ENCODE peak calls at places on chromosomes 7 and 10, in seven cellular contexts. L, M, W, B, O, Y and T are unnamed samples.

GRCh38 chr10:43816351-43817321 is 168.0 kb upstream of the ZNF32 start:
- DNase-seq in L (peak), M (peak), W (peak), B (no peak), O (no peak), Y (peak), T (peak)

GRCh38 chr7:2242541-2243482 is 786 bp downstream of the NUDT1 start:
- DNase-seq in L (no peak), M (no peak), W (no peak), B (no peak), O (no peak), Y (no peak), T (no peak)

GRCh38 chr7:116834815-116835533 is 27.4 kb upstream of the CAPZA2 start:
- DNase-seq in L (peak), M (peak), W (peak), B (no peak), O (peak), Y (peak), T (no peak)

GRCh38 chr10:5663692-5664427 is 2.5 kb downstream of the ASB13 start:
- DNase-seq in L (no peak), M (no peak), W (no peak), B (no peak), O (no peak), Y (no peak), T (no peak)

GRCh38 chr10:49679480-49679893 is at the start of gene C10orf53:
- DNase-seq in L (peak), M (peak), W (no peak), B (no peak), O (peak), Y (peak), T (peak)

GRCh38 chr10:44933451-44933850 is 22.3 kb downstream of the TMEM72 start:
- DNase-seq in L (no peak), M (no peak), W (no peak), B (no peak), O (no peak), Y (no peak), T (no peak)

GRCh38 chr7:111987115-111987826 is 218.9 kb downstream of the DOCK4 start:
- DNase-seq in L (peak), M (peak), W (no peak), B (no peak), O (no peak), Y (peak), T (no peak)

GRCh38 chr10:132460071-132460470 is 63.1 kb downstream of the PWWP2B start:
- DNase-seq in L (no peak), M (no peak), W (peak), B (no peak), O (no peak), Y (no peak), T (no peak)

GRCh38 chr7:116316838-116317612 is 106.7 kb downstream of the TES start:
- DNase-seq in L (peak), M (peak), W (no peak), B (peak), O (peak), Y (peak), T (peak)

GRCh38 chr10:116888380-116889055 is 39.2 kb downstream of the ENO4 start:
- DNase-seq in L (peak), M (peak), W (peak), B (no peak), O (no peak), Y (peak), T (no peak)

GRCh38 chr10:44395396-44395795 is 10.5 kb upstream of the CXCL12 start:
- DNase-seq in L (no peak), M (no peak), W (no peak), B (no peak), O (no peak), Y (no peak), T (no peak)

GRCh38 chr7:134755422-134756022 is 23.9 kb upstream of the CALD1 start:
- DNase-seq in L (peak), M (peak), W (no peak), B (no peak), O (peak), Y (peak), T (no peak)

GRCh38 chr10:6083523-6084475 is 5.0 kb upstream of the RBM17 start:
- DNase-seq in L (peak), M (peak), W (no peak), B (no peak), O (no peak), Y (no peak), T (no peak)

GRCh38 chr10:27893320-27894014 is 105.4 kb downstream of the ODAD2 start:
- DNase-seq in L (peak), M (no peak), W (no peak), B (no peak), O (no peak), Y (peak), T (no peak)

GRCh38 chr7:4205828-4206227 is 476.3 kb upstream of the FOXK1 start:
- DNase-seq in L (no peak), M (no peak), W (no peak), B (no peak), O (no peak), Y (no peak), T (no peak)

GRCh38 chr10:58435297-58435696 is 50.1 kb downstream of the TFAM start:
- DNase-seq in L (peak), M (peak), W (peak), B (no peak), O (no peak), Y (peak), T (no peak)

GRCh38 chr7:70812511-70812910 is 319.4 kb upstream of the GALNT17 start:
- DNase-seq in L (no peak), M (no peak), W (no peak), B (no peak), O (no peak), Y (no peak), T (no peak)

GRCh38 chr10:97278491-97278989 is 13.9 kb downstream of the ARHGAP19 start:
- DNase-seq in L (peak), M (peak), W (no peak), B (no peak), O (no peak), Y (peak), T (peak)

GRCh38 chr10:1009071-1009494 is 16.6 kb downstream of the IDI2 start:
- DNase-seq in L (no peak), M (no peak), W (no peak), B (no peak), O (no peak), Y (no peak), T (no peak)

GRCh38 chr7:762891-763290 is 35.8 kb upstream of the PRKAR1B start:
- DNase-seq in L (no peak), M (no peak), W (no peak), B (no peak), O (no peak), Y (no peak), T (no peak)

GRCh38 chr10:60394444-60394843 is 4.8 kb upstream of the ANK3 start:
- DNase-seq in L (no peak), M (no peak), W (no peak), B (no peak), O (no peak), Y (no peak), T (no peak)

GRCh38 chr7:148337566-148337965 is 253.0 kb upstream of the C7orf33 start:
- DNase-seq in L (no peak), M (no peak), W (no peak), B (no peak), O (no peak), Y (no peak), T (no peak)

GRCh38 chr7:26659121-26659520 is 205.3 kb downstream of the SKAP2 start:
- DNase-seq in L (no peak), M (no peak), W (no peak), B (no peak), O (no peak), Y (no peak), T (no peak)

GRCh38 chr10:113746188-113746950 is 5.1 kb upstream of the PLEKHS1 start:
- DNase-seq in L (peak), M (peak), W (peak), B (no peak), O (no peak), Y (no peak), T (no peak)

GRCh38 chr7:32507416-32507815 is 12.1 kb downstream of the AVL9 start:
- DNase-seq in L (peak), M (peak), W (no peak), B (no peak), O (no peak), Y (peak), T (no peak)

GRCh38 chr7:50369408-50370026 is 65.0 kb downstream of the IKZF1 start:
- DNase-seq in L (no peak), M (peak), W (no peak), B (no peak), O (peak), Y (no peak), T (peak)

GRCh38 chr10:63206576-63206975 is 73.4 kb downstream of the NRBF2 start:
- DNase-seq in L (no peak), M (peak), W (no peak), B (no peak), O (no peak), Y (no peak), T (no peak)

GRCh38 chr7:14836006-14836405 is 66.5 kb downstream of the DGKB start:
- DNase-seq in L (no peak), M (no peak), W (no peak), B (no peak), O (no peak), Y (no peak), T (no peak)

GRCh38 chr7:25240340-25240739 is 12.1 kb upstream of the NPVF start:
- DNase-seq in L (peak), M (peak), W (no peak), B (no peak), O (no peak), Y (no peak), T (no peak)

GRCh38 chr7:135938563-135938962 is 38.6 kb downstream of the MTPN start:
- DNase-seq in L (no peak), M (no peak), W (no peak), B (no peak), O (no peak), Y (no peak), T (peak)

GRCh38 chr10:114356786-114357588 is 47.3 kb downstream of the AFAP1L2 start:
- DNase-seq in L (no peak), M (no peak), W (no peak), B (no peak), O (no peak), Y (peak), T (no peak)

GRCh38 chr7:31633894-31634494 is 53.0 kb upstream of the PPP1R17 start:
- DNase-seq in L (peak), M (peak), W (peak), B (no peak), O (peak), Y (peak), T (peak)

GRCh38 chr7:23539494-23539907 is 7.7 kb upstream of the TRA2A start:
- DNase-seq in L (no peak), M (no peak), W (no peak), B (no peak), O (no peak), Y (no peak), T (peak)

GRCh38 chr10:112783653-112784426 is 166.2 kb upstream of the TCF7L2 start:
- DNase-seq in L (peak), M (no peak), W (no peak), B (no peak), O (peak), Y (no peak), T (no peak)

GRCh38 chr7:128035712-128036111 is 4.5 kb upstream of the LRRC4 start:
- DNase-seq in L (no peak), M (no peak), W (no peak), B (no peak), O (no peak), Y (no peak), T (no peak)

GRCh38 chr7:128210590-128211570 is 30.2 kb upstream of the LEP start:
- DNase-seq in L (no peak), M (no peak), W (no peak), B (no peak), O (no peak), Y (no peak), T (no peak)

GRCh38 chr10:102120142-102120986 is at the start of gene LDB1:
- DNase-seq in L (peak), M (peak), W (peak), B (peak), O (peak), Y (peak), T (peak)
- TF ChIP-seq CTCF in L (no peak), M (no peak), W (peak), B (no peak), O (no peak), Y (peak), T (peak)

GRCh38 chr7:47771990-47772360 is 176.3 kb downstream of the PKD1L1 start:
- DNase-seq in L (peak), M (peak), W (no peak), B (no peak), O (no peak), Y (no peak), T (no peak)

GRCh38 chr7:47772492-47772891 is 175.8 kb downstream of the PKD1L1 start:
- DNase-seq in L (no peak), M (no peak), W (no peak), B (no peak), O (no peak), Y (no peak), T (no peak)

GRCh38 chr7:47775238-47775637 is 173.0 kb downstream of the PKD1L1 start:
- DNase-seq in L (no peak), M (no peak), W (no peak), B (no peak), O (no peak), Y (no peak), T (no peak)

GRCh38 chr7:47776335-47776734 is 171.9 kb downstream of the PKD1L1 start:
- DNase-seq in L (no peak), M (no peak), W (no peak), B (no peak), O (no peak), Y (no peak), T (no peak)

DNA sequence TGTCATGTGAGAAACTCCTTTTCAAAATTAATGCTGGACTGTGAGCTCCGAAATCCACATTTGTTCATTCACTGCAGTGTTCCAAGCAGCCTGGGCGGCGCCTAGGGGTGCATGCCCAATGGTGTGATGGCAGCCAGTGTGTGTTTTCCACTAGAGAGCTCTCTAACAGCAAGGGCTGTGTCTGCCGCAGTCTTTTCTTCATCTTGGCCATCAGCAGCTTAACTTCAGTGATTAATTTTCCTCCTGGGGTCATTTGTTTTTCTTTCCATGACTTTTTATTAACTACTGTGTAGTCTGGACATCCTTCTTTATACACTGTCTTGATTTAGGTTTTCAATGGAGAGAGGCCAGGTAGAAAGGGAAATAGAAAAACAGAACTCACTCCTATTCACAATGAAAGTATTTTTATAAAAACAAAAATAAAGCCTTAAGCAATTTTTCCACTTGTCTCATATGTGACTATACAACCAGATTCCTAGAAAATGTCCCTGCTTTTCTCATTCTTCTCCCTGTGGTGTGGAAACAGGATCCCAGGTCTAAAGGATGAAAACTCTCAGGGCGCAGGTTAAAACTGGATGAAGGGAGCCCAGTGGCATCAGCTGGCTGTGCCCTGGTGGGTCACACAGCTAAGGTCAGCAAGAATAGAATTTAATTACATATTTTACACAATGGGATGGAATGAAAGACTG is 176.8 kb downstream of the PKD1L1 start:
- DNase-seq in L (peak), M (peak), W (no peak), B (no peak), O (no peak), Y (peak), T (no peak)
- TF ChIP-seq CTCF in L (peak), M (no peak), W (no peak), B (no peak), O (no peak), Y (peak), T (no peak)

DNA sequence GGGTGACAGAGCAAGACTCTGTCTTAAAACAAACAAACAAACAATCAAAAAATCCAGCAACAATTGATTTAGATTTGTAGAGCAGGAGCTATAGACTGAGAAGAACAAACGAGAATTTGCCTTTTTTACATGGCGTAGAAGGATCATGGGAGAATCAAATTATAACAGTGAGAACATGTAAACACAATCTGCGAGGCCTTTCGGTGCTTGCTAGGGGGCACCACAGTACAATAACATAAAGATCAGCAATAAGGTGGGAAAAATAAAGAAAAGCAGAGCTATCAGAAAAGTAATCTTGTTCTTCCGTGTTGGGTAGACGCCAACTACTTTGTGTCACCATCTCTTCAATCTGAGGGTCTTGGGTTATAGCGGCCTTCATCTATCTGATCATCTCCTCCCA is 82.2 kb downstream of the NOD1 start:
- DNase-seq in L (no peak), M (peak), W (no peak), B (no peak), O (no peak), Y (no peak), T (no peak)
- TF ChIP-seq CTCF in L (peak), M (no peak), W (no peak), B (no peak), O (no peak), Y (peak), T (peak)

GRCh38 chr7:151710646-151711434 is 166.1 kb downstream of the PRKAG2 start:
- DNase-seq in L (no peak), M (no peak), W (peak), B (no peak), O (no peak), Y (no peak), T (no peak)
- TF ChIP-seq CTCF in L (no peak), M (no peak), W (peak), B (no peak), O (no peak), Y (no peak), T (no peak)

GRCh38 chr10:69936091-69936490 is 116.6 kb upstream of the MACROH2A2 start:
- DNase-seq in L (no peak), M (no peak), W (no peak), B (no peak), O (no peak), Y (no peak), T (peak)
- TF ChIP-seq CTCF in L (peak), M (peak), W (no peak), B (no peak), O (no peak), Y (peak), T (peak)

DNA sequence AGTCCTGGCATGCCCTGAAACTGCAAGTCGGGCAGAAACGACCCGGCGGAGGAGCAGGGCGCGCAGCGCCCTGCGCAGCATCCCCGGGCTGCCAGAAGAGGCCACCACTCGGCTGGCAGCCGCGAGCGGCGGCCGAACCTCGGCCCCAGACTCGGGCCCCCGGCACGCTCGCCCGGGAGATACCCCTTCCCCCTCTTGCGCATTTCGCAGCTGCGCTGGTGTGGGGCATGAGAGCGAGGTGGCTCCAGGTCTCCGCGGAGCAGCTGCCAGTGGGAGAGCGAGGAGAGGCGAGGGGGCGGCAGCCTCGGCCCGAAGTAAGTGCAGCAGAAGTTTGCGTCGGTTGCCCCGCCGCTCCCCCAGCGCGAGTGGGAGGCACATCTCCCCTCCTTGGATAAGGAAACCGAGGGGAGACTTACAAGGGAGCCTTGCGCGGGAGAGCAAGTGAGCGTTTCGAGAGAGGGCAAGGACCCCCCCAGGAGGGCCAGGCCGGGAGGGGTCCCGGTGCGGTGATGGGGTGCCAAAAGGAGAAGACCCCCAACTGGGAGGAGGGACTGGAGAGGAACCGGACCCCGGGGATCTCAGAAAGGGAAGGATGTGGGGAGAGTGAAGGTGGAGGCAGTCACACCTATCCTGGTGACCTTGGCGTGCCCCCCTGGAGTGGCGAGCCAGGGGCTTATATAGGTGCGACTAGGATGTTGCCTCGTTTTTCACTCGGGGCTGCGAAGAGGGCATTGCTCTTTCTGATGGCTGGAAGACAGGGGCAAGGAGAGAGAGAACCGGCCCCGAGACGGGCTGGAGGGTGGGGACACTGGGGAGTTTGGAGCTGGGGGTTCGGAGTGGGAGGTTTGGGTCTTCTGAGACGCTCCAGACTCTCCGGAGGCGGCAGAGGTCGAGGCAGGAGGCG is 256.3 kb downstream of the OTUD1 start:
- DNase-seq in L (no peak), M (no peak), W (no peak), B (no peak), O (no peak), Y (no peak), T (peak)
- TF ChIP-seq CTCF in L (no peak), M (no peak), W (no peak), B (no peak), O (no peak), Y (no peak), T (no peak)